ENCODE peak calls at places on chromosomes 1 and 21, in eight cellular contexts. One of them, this sample, is unnamed.

GRCh38 chr1:2275796-2276536 is 47.8 kb downstream of the SKI start:
- DNase-seq in ascending aorta: no peak
- DNase-seq in astrocyte of the spinal cord: peak
- DNase-seq in stimulated activated CD8-positive, alpha-beta memory T cell treated with anti-CD3 and anti-CD28 coated beads, Interleukin-2, amount 100 ng/mL, for 48 hours: no peak
- DNase-seq in mucosa of gallbladder: no peak
- DNase-seq in HTR-8/SVneo: no peak
- DNase-seq in LHCN-M2: peak
- DNase-seq in stimulated activated naive B cell treated with anti-CD40 and anti-IgM and Interleukin-4, amounts not matched to agents 10 μg/mL and 1 μg/mL and 100 μg/mL, for 72 hours: peak
- DNase-seq in this sample: no peak

GRCh38 chr1:193654951-193655705 is 468.7 kb upstream of the B3GALT2 start:
- DNase-seq in ascending aorta: no peak
- DNase-seq in astrocyte of the spinal cord: peak
- DNase-seq in stimulated activated CD8-positive, alpha-beta memory T cell treated with anti-CD3 and anti-CD28 coated beads, Interleukin-2, amount 100 ng/mL, for 48 hours: no peak
- DNase-seq in mucosa of gallbladder: no peak
- DNase-seq in HTR-8/SVneo: no peak
- DNase-seq in LHCN-M2: peak
- DNase-seq in stimulated activated naive B cell treated with anti-CD40 and anti-IgM and Interleukin-4, amounts not matched to agents 10 μg/mL and 1 μg/mL and 100 μg/mL, for 72 hours: no peak
- DNase-seq in this sample: no peak

GRCh38 chr1:24725209-24725651 is 20.0 kb upstream of the CLIC4 start:
- DNase-seq in ascending aorta: no peak
- DNase-seq in astrocyte of the spinal cord: peak
- DNase-seq in stimulated activated CD8-positive, alpha-beta memory T cell treated with anti-CD3 and anti-CD28 coated beads, Interleukin-2, amount 100 ng/mL, for 48 hours: no peak
- DNase-seq in mucosa of gallbladder: no peak
- DNase-seq in HTR-8/SVneo: no peak
- DNase-seq in LHCN-M2: peak
- DNase-seq in stimulated activated naive B cell treated with anti-CD40 and anti-IgM and Interleukin-4, amounts not matched to agents 10 μg/mL and 1 μg/mL and 100 μg/mL, for 72 hours: no peak
- DNase-seq in this sample: no peak

GRCh38 chr1:118200836-118201235 is 15.8 kb upstream of the SPAG17 start:
- DNase-seq in ascending aorta: no peak
- DNase-seq in astrocyte of the spinal cord: no peak
- DNase-seq in stimulated activated CD8-positive, alpha-beta memory T cell treated with anti-CD3 and anti-CD28 coated beads, Interleukin-2, amount 100 ng/mL, for 48 hours: no peak
- DNase-seq in mucosa of gallbladder: no peak
- DNase-seq in HTR-8/SVneo: no peak
- DNase-seq in LHCN-M2: no peak
- DNase-seq in stimulated activated naive B cell treated with anti-CD40 and anti-IgM and Interleukin-4, amounts not matched to agents 10 μg/mL and 1 μg/mL and 100 μg/mL, for 72 hours: no peak
- DNase-seq in this sample: no peak

GRCh38 chr1:32335619-32335950 is 448 bp downstream of the MARCKSL1 start:
- DNase-seq in ascending aorta: no peak
- DNase-seq in astrocyte of the spinal cord: no peak
- DNase-seq in stimulated activated CD8-positive, alpha-beta memory T cell treated with anti-CD3 and anti-CD28 coated beads, Interleukin-2, amount 100 ng/mL, for 48 hours: no peak
- DNase-seq in mucosa of gallbladder: no peak
- DNase-seq in HTR-8/SVneo: no peak
- DNase-seq in LHCN-M2: no peak
- DNase-seq in stimulated activated naive B cell treated with anti-CD40 and anti-IgM and Interleukin-4, amounts not matched to agents 10 μg/mL and 1 μg/mL and 100 μg/mL, for 72 hours: no peak
- DNase-seq in this sample: no peak

GRCh38 chr1:83998599-83999315 is at the start of gene TTLL7:
- DNase-seq in ascending aorta: peak
- DNase-seq in astrocyte of the spinal cord: no peak
- DNase-seq in stimulated activated CD8-positive, alpha-beta memory T cell treated with anti-CD3 and anti-CD28 coated beads, Interleukin-2, amount 100 ng/mL, for 48 hours: peak
- DNase-seq in mucosa of gallbladder: peak
- DNase-seq in HTR-8/SVneo: peak
- DNase-seq in LHCN-M2: peak
- DNase-seq in stimulated activated naive B cell treated with anti-CD40 and anti-IgM and Interleukin-4, amounts not matched to agents 10 μg/mL and 1 μg/mL and 100 μg/mL, for 72 hours: peak
- DNase-seq in this sample: peak

GRCh38 chr1:119859647-119860046 is 36.7 kb downstream of the ADAM30 start:
- DNase-seq in ascending aorta: no peak
- DNase-seq in astrocyte of the spinal cord: peak
- DNase-seq in stimulated activated CD8-positive, alpha-beta memory T cell treated with anti-CD3 and anti-CD28 coated beads, Interleukin-2, amount 100 ng/mL, for 48 hours: no peak
- DNase-seq in mucosa of gallbladder: no peak
- DNase-seq in HTR-8/SVneo: peak
- DNase-seq in LHCN-M2: peak
- DNase-seq in stimulated activated naive B cell treated with anti-CD40 and anti-IgM and Interleukin-4, amounts not matched to agents 10 μg/mL and 1 μg/mL and 100 μg/mL, for 72 hours: no peak
- DNase-seq in this sample: no peak

GRCh38 chr1:211920141-211920572 is 89.6 kb upstream of the LPGAT1 start:
- DNase-seq in ascending aorta: peak
- DNase-seq in astrocyte of the spinal cord: peak
- DNase-seq in stimulated activated CD8-positive, alpha-beta memory T cell treated with anti-CD3 and anti-CD28 coated beads, Interleukin-2, amount 100 ng/mL, for 48 hours: no peak
- DNase-seq in mucosa of gallbladder: peak
- DNase-seq in HTR-8/SVneo: no peak
- DNase-seq in LHCN-M2: peak
- DNase-seq in stimulated activated naive B cell treated with anti-CD40 and anti-IgM and Interleukin-4, amounts not matched to agents 10 μg/mL and 1 μg/mL and 100 μg/mL, for 72 hours: no peak
- DNase-seq in this sample: peak

GRCh38 chr1:59481915-59482505 is 185.1 kb downstream of the FGGY start:
- DNase-seq in ascending aorta: no peak
- DNase-seq in astrocyte of the spinal cord: peak
- DNase-seq in stimulated activated CD8-positive, alpha-beta memory T cell treated with anti-CD3 and anti-CD28 coated beads, Interleukin-2, amount 100 ng/mL, for 48 hours: no peak
- DNase-seq in mucosa of gallbladder: no peak
- DNase-seq in HTR-8/SVneo: no peak
- DNase-seq in LHCN-M2: peak
- DNase-seq in stimulated activated naive B cell treated with anti-CD40 and anti-IgM and Interleukin-4, amounts not matched to agents 10 μg/mL and 1 μg/mL and 100 μg/mL, for 72 hours: no peak
- DNase-seq in this sample: no peak

GRCh38 chr21:25985990-25986389 is 184.6 kb downstream of the APP start:
- DNase-seq in ascending aorta: no peak
- DNase-seq in astrocyte of the spinal cord: no peak
- DNase-seq in stimulated activated CD8-positive, alpha-beta memory T cell treated with anti-CD3 and anti-CD28 coated beads, Interleukin-2, amount 100 ng/mL, for 48 hours: no peak
- DNase-seq in mucosa of gallbladder: no peak
- DNase-seq in HTR-8/SVneo: no peak
- DNase-seq in LHCN-M2: no peak
- DNase-seq in stimulated activated naive B cell treated with anti-CD40 and anti-IgM and Interleukin-4, amounts not matched to agents 10 μg/mL and 1 μg/mL and 100 μg/mL, for 72 hours: no peak
- DNase-seq in this sample: no peak

GRCh38 chr1:14470802-14471201 is 127.7 kb upstream of the KAZN start:
- DNase-seq in ascending aorta: no peak
- DNase-seq in astrocyte of the spinal cord: no peak
- DNase-seq in stimulated activated CD8-positive, alpha-beta memory T cell treated with anti-CD3 and anti-CD28 coated beads, Interleukin-2, amount 100 ng/mL, for 48 hours: no peak
- DNase-seq in mucosa of gallbladder: no peak
- DNase-seq in HTR-8/SVneo: no peak
- DNase-seq in LHCN-M2: no peak
- DNase-seq in stimulated activated naive B cell treated with anti-CD40 and anti-IgM and Interleukin-4, amounts not matched to agents 10 μg/mL and 1 μg/mL and 100 μg/mL, for 72 hours: no peak
- DNase-seq in this sample: no peak

GRCh38 chr1:205630241-205630640 is 1.6 kb downstream of the ELK4 start:
- DNase-seq in ascending aorta: no peak
- DNase-seq in astrocyte of the spinal cord: peak
- DNase-seq in stimulated activated CD8-positive, alpha-beta memory T cell treated with anti-CD3 and anti-CD28 coated beads, Interleukin-2, amount 100 ng/mL, for 48 hours: no peak
- DNase-seq in mucosa of gallbladder: no peak
- DNase-seq in HTR-8/SVneo: no peak
- DNase-seq in LHCN-M2: peak
- DNase-seq in stimulated activated naive B cell treated with anti-CD40 and anti-IgM and Interleukin-4, amounts not matched to agents 10 μg/mL and 1 μg/mL and 100 μg/mL, for 72 hours: no peak
- DNase-seq in this sample: no peak

GRCh38 chr1:245383396-245384330 is 228.9 kb downstream of the KIF26B start:
- DNase-seq in ascending aorta: no peak
- DNase-seq in astrocyte of the spinal cord: no peak
- DNase-seq in stimulated activated CD8-positive, alpha-beta memory T cell treated with anti-CD3 and anti-CD28 coated beads, Interleukin-2, amount 100 ng/mL, for 48 hours: no peak
- DNase-seq in mucosa of gallbladder: no peak
- DNase-seq in HTR-8/SVneo: no peak
- DNase-seq in LHCN-M2: no peak
- DNase-seq in stimulated activated naive B cell treated with anti-CD40 and anti-IgM and Interleukin-4, amounts not matched to agents 10 μg/mL and 1 μg/mL and 100 μg/mL, for 72 hours: no peak
- DNase-seq in this sample: no peak

GRCh38 chr1:112011231-112011630 is 21.8 kb upstream of the KCND3 start:
- DNase-seq in ascending aorta: no peak
- DNase-seq in astrocyte of the spinal cord: peak
- DNase-seq in stimulated activated CD8-positive, alpha-beta memory T cell treated with anti-CD3 and anti-CD28 coated beads, Interleukin-2, amount 100 ng/mL, for 48 hours: no peak
- DNase-seq in mucosa of gallbladder: peak
- DNase-seq in HTR-8/SVneo: no peak
- DNase-seq in LHCN-M2: peak
- DNase-seq in stimulated activated naive B cell treated with anti-CD40 and anti-IgM and Interleukin-4, amounts not matched to agents 10 μg/mL and 1 μg/mL and 100 μg/mL, for 72 hours: no peak
- DNase-seq in this sample: peak

GRCh38 chr21:44866780-44867179 is 6.7 kb downstream of the PTTG1IP start:
- DNase-seq in ascending aorta: no peak
- DNase-seq in astrocyte of the spinal cord: peak
- DNase-seq in stimulated activated CD8-positive, alpha-beta memory T cell treated with anti-CD3 and anti-CD28 coated beads, Interleukin-2, amount 100 ng/mL, for 48 hours: no peak
- DNase-seq in mucosa of gallbladder: no peak
- DNase-seq in HTR-8/SVneo: no peak
- DNase-seq in LHCN-M2: peak
- DNase-seq in stimulated activated naive B cell treated with anti-CD40 and anti-IgM and Interleukin-4, amounts not matched to agents 10 μg/mL and 1 μg/mL and 100 μg/mL, for 72 hours: no peak
- DNase-seq in this sample: no peak

GRCh38 chr21:29499734-29500343 is 201.1 kb downstream of the BACH1 start:
- DNase-seq in ascending aorta: no peak
- DNase-seq in astrocyte of the spinal cord: peak
- DNase-seq in stimulated activated CD8-positive, alpha-beta memory T cell treated with anti-CD3 and anti-CD28 coated beads, Interleukin-2, amount 100 ng/mL, for 48 hours: no peak
- DNase-seq in mucosa of gallbladder: no peak
- DNase-seq in HTR-8/SVneo: peak
- DNase-seq in LHCN-M2: peak
- DNase-seq in stimulated activated naive B cell treated with anti-CD40 and anti-IgM and Interleukin-4, amounts not matched to agents 10 μg/mL and 1 μg/mL and 100 μg/mL, for 72 hours: no peak
- DNase-seq in this sample: no peak

GRCh38 chr1:115867216-115867615 is 26.3 kb upstream of the NHLH2 start:
- DNase-seq in ascending aorta: no peak
- DNase-seq in astrocyte of the spinal cord: no peak
- DNase-seq in stimulated activated CD8-positive, alpha-beta memory T cell treated with anti-CD3 and anti-CD28 coated beads, Interleukin-2, amount 100 ng/mL, for 48 hours: no peak
- DNase-seq in mucosa of gallbladder: no peak
- DNase-seq in HTR-8/SVneo: no peak
- DNase-seq in LHCN-M2: peak
- DNase-seq in stimulated activated naive B cell treated with anti-CD40 and anti-IgM and Interleukin-4, amounts not matched to agents 10 μg/mL and 1 μg/mL and 100 μg/mL, for 72 hours: no peak
- DNase-seq in this sample: no peak

GRCh38 chr1:100584761-100585745 is 47.1 kb downstream of the GPR88 start:
- DNase-seq in ascending aorta: no peak
- DNase-seq in astrocyte of the spinal cord: peak
- DNase-seq in stimulated activated CD8-positive, alpha-beta memory T cell treated with anti-CD3 and anti-CD28 coated beads, Interleukin-2, amount 100 ng/mL, for 48 hours: no peak
- DNase-seq in mucosa of gallbladder: no peak
- DNase-seq in HTR-8/SVneo: no peak
- DNase-seq in LHCN-M2: peak
- DNase-seq in stimulated activated naive B cell treated with anti-CD40 and anti-IgM and Interleukin-4, amounts not matched to agents 10 μg/mL and 1 μg/mL and 100 μg/mL, for 72 hours: no peak
- DNase-seq in this sample: no peak

GRCh38 chr1:87852410-87853202 is 523.9 kb downstream of the LMO4 start:
- DNase-seq in ascending aorta: no peak
- DNase-seq in astrocyte of the spinal cord: no peak
- DNase-seq in stimulated activated CD8-positive, alpha-beta memory T cell treated with anti-CD3 and anti-CD28 coated beads, Interleukin-2, amount 100 ng/mL, for 48 hours: no peak
- DNase-seq in mucosa of gallbladder: no peak
- DNase-seq in HTR-8/SVneo: no peak
- DNase-seq in LHCN-M2: no peak
- DNase-seq in stimulated activated naive B cell treated with anti-CD40 and anti-IgM and Interleukin-4, amounts not matched to agents 10 μg/mL and 1 μg/mL and 100 μg/mL, for 72 hours: no peak
- DNase-seq in this sample: peak

GRCh38 chr1:179337343-179337742 is 28.4 kb upstream of the AXDND1 start:
- DNase-seq in ascending aorta: no peak
- DNase-seq in astrocyte of the spinal cord: no peak
- DNase-seq in stimulated activated CD8-positive, alpha-beta memory T cell treated with anti-CD3 and anti-CD28 coated beads, Interleukin-2, amount 100 ng/mL, for 48 hours: no peak
- DNase-seq in mucosa of gallbladder: no peak
- DNase-seq in HTR-8/SVneo: no peak
- DNase-seq in LHCN-M2: no peak
- DNase-seq in stimulated activated naive B cell treated with anti-CD40 and anti-IgM and Interleukin-4, amounts not matched to agents 10 μg/mL and 1 μg/mL and 100 μg/mL, for 72 hours: no peak
- DNase-seq in this sample: peak

GRCh38 chr1:227958617-227959324 is 11.0 kb upstream of the WNT9A start:
- DNase-seq in ascending aorta: no peak
- DNase-seq in astrocyte of the spinal cord: no peak
- DNase-seq in stimulated activated CD8-positive, alpha-beta memory T cell treated with anti-CD3 and anti-CD28 coated beads, Interleukin-2, amount 100 ng/mL, for 48 hours: no peak
- DNase-seq in mucosa of gallbladder: peak
- DNase-seq in HTR-8/SVneo: no peak
- DNase-seq in LHCN-M2: no peak
- DNase-seq in stimulated activated naive B cell treated with anti-CD40 and anti-IgM and Interleukin-4, amounts not matched to agents 10 μg/mL and 1 μg/mL and 100 μg/mL, for 72 hours: no peak
- DNase-seq in this sample: no peak

GRCh38 chr1:223765036-223765718 is 52.8 kb downstream of the CAPN2 start:
- DNase-seq in ascending aorta: peak
- DNase-seq in astrocyte of the spinal cord: peak
- DNase-seq in stimulated activated CD8-positive, alpha-beta memory T cell treated with anti-CD3 and anti-CD28 coated beads, Interleukin-2, amount 100 ng/mL, for 48 hours: no peak
- DNase-seq in mucosa of gallbladder: peak
- DNase-seq in HTR-8/SVneo: no peak
- DNase-seq in LHCN-M2: no peak
- DNase-seq in stimulated activated naive B cell treated with anti-CD40 and anti-IgM and Interleukin-4, amounts not matched to agents 10 μg/mL and 1 μg/mL and 100 μg/mL, for 72 hours: no peak
- DNase-seq in this sample: peak

GRCh38 chr1:115977481-115978258 is 1.4 kb downstream of the SLC22A15 start:
- DNase-seq in ascending aorta: no peak
- DNase-seq in astrocyte of the spinal cord: no peak
- DNase-seq in stimulated activated CD8-positive, alpha-beta memory T cell treated with anti-CD3 and anti-CD28 coated beads, Interleukin-2, amount 100 ng/mL, for 48 hours: no peak
- DNase-seq in mucosa of gallbladder: peak
- DNase-seq in HTR-8/SVneo: no peak
- DNase-seq in LHCN-M2: peak
- DNase-seq in stimulated activated naive B cell treated with anti-CD40 and anti-IgM and Interleukin-4, amounts not matched to agents 10 μg/mL and 1 μg/mL and 100 μg/mL, for 72 hours: no peak
- DNase-seq in this sample: no peak

GRCh38 chr1:19036049-19036546 is 79.6 kb upstream of the IFFO2 start:
- DNase-seq in ascending aorta: peak
- DNase-seq in astrocyte of the spinal cord: peak
- DNase-seq in stimulated activated CD8-positive, alpha-beta memory T cell treated with anti-CD3 and anti-CD28 coated beads, Interleukin-2, amount 100 ng/mL, for 48 hours: no peak
- DNase-seq in mucosa of gallbladder: no peak
- DNase-seq in HTR-8/SVneo: no peak
- DNase-seq in LHCN-M2: no peak
- DNase-seq in stimulated activated naive B cell treated with anti-CD40 and anti-IgM and Interleukin-4, amounts not matched to agents 10 μg/mL and 1 μg/mL and 100 μg/mL, for 72 hours: no peak
- DNase-seq in this sample: no peak

GRCh38 chr21:46002841-46003574 is 21.4 kb downstream of the COL6A1 start:
- DNase-seq in ascending aorta: no peak
- DNase-seq in astrocyte of the spinal cord: no peak
- DNase-seq in stimulated activated CD8-positive, alpha-beta memory T cell treated with anti-CD3 and anti-CD28 coated beads, Interleukin-2, amount 100 ng/mL, for 48 hours: no peak
- DNase-seq in mucosa of gallbladder: peak
- DNase-seq in HTR-8/SVneo: no peak
- DNase-seq in LHCN-M2: no peak
- DNase-seq in stimulated activated naive B cell treated with anti-CD40 and anti-IgM and Interleukin-4, amounts not matched to agents 10 μg/mL and 1 μg/mL and 100 μg/mL, for 72 hours: no peak
- DNase-seq in this sample: peak

GRCh38 chr1:227358079-227358358 is 39.7 kb upstream of the CDC42BPA start:
- DNase-seq in ascending aorta: no peak
- DNase-seq in astrocyte of the spinal cord: no peak
- DNase-seq in stimulated activated CD8-positive, alpha-beta memory T cell treated with anti-CD3 and anti-CD28 coated beads, Interleukin-2, amount 100 ng/mL, for 48 hours: no peak
- DNase-seq in mucosa of gallbladder: no peak
- DNase-seq in HTR-8/SVneo: no peak
- DNase-seq in LHCN-M2: no peak
- DNase-seq in stimulated activated naive B cell treated with anti-CD40 and anti-IgM and Interleukin-4, amounts not matched to agents 10 μg/mL and 1 μg/mL and 100 μg/mL, for 72 hours: no peak
- DNase-seq in this sample: no peak

This sample was measured in colonic mucosa.